ENCODE peak calls at places on chromosomes 7 and 10, in eight cellular contexts. L is prostate gland, C is brain microvascular endothelial cell, M is COLO829, Q is hypothalamus, N is nephron progenitor cell, X is GM23248, I is cardiac muscle cell. D is an unnamed sample.

GRCh38 chr7:145700488-145700887 is 416.1 kb upstream of the CNTNAP2 start:
- DNase-seq in L (no peak), C (no peak), M (no peak), Q (no peak), N (no peak), X (no peak), I (no peak), D (no peak)

GRCh38 chr10:112756118-112756512 is 193.9 kb upstream of the TCF7L2 start:
- DNase-seq in L (peak), C (no peak), M (no peak), Q (no peak), N (no peak), X (no peak), I (no peak), D (no peak)

GRCh38 chr7:26413007-26413691 is 121.5 kb downstream of the SNX10 start:
- DNase-seq in L (peak), C (no peak), M (no peak), Q (no peak), N (no peak), X (no peak), I (no peak), D (no peak)

GRCh38 chr10:5527332-5528200 is 2.8 kb downstream of the CALML3 start:
- DNase-seq in L (no peak), C (no peak), M (no peak), Q (no peak), N (no peak), X (no peak), I (no peak), D (no peak)

GRCh38 chr10:110535958-110536891 is 31.3 kb upstream of the SMC3 start:
- DNase-seq in L (no peak), C (peak), M (no peak), Q (no peak), N (no peak), X (peak), I (peak), D (peak)

GRCh38 chr7:151687523-151688235 is 168.0 kb upstream of the RHEB start:
- DNase-seq in L (no peak), C (peak), M (no peak), Q (no peak), N (peak), X (peak), I (peak), D (no peak)

GRCh38 chr7:127683776-127684681 is 32.0 kb downstream of the SND1 start:
- DNase-seq in L (no peak), C (no peak), M (no peak), Q (no peak), N (no peak), X (peak), I (peak), D (no peak)

GRCh38 chr10:10872035-10872673 is 145.5 kb upstream of the CELF2 start:
- DNase-seq in L (no peak), C (peak), M (peak), Q (no peak), N (no peak), X (peak), I (peak), D (no peak)

GRCh38 chr10:71045188-71045841 is 156.9 kb upstream of the PCBD1 start:
- DNase-seq in L (no peak), C (no peak), M (no peak), Q (no peak), N (peak), X (no peak), I (no peak), D (no peak)

GRCh38 chr10:96271017-96271815 is at the start of gene BLNK:
- DNase-seq in L (peak), C (no peak), M (no peak), Q (no peak), N (no peak), X (peak), I (peak), D (no peak)

GRCh38 chr7:27149817-27150567 is 2.4 kb downstream of the HOXA3 start:
- DNase-seq in L (peak), C (no peak), M (no peak), Q (no peak), N (peak), X (no peak), I (no peak), D (peak)

GRCh38 chr7:151233111-151233701 is 923 bp downstream of the CHPF2 start:
- DNase-seq in L (peak), C (peak), M (peak), Q (no peak), N (peak), X (peak), I (peak), D (peak)

GRCh38 chr10:13253726-13254125 is 19.6 kb upstream of the UCMA start:
- DNase-seq in L (no peak), C (no peak), M (no peak), Q (no peak), N (no peak), X (no peak), I (no peak), D (no peak)

GRCh38 chr7:2692543-2692942 is 4.5 kb downstream of the AMZ1 start:
- DNase-seq in L (no peak), C (no peak), M (no peak), Q (no peak), N (no peak), X (no peak), I (no peak), D (no peak)

GRCh38 chr10:3969876-3970666 is 185.1 kb upstream of the KLF6 start:
- DNase-seq in L (peak), C (no peak), M (no peak), Q (no peak), N (no peak), X (no peak), I (no peak), D (no peak)

GRCh38 chr7:84145892-84146291 is 48.7 kb downstream of the SEMA3A start:
- DNase-seq in L (no peak), C (no peak), M (no peak), Q (no peak), N (no peak), X (no peak), I (no peak), D (no peak)

GRCh38 chr10:58275261-58275660 is 6.3 kb downstream of the CISD1 start:
- DNase-seq in L (no peak), C (no peak), M (no peak), Q (no peak), N (no peak), X (no peak), I (no peak), D (no peak)

GRCh38 chr10:91799580-91799975 is 1.4 kb downstream of the TNKS2 start:
- DNase-seq in L (no peak), C (no peak), M (no peak), Q (no peak), N (no peak), X (peak), I (no peak), D (no peak)

GRCh38 chr7:152527610-152528032 is 91.8 kb upstream of the KMT2C start:
- DNase-seq in L (peak), C (no peak), M (no peak), Q (no peak), N (no peak), X (peak), I (no peak), D (no peak)

GRCh38 chr10:119421887-119422684 is 120.4 kb downstream of the RGS10 start:
- DNase-seq in L (no peak), C (no peak), M (peak), Q (no peak), N (no peak), X (peak), I (peak), D (no peak)

GRCh38 chr10:100960251-100960650 is 9.1 kb upstream of the SEMA4G start:
- DNase-seq in L (no peak), C (no peak), M (no peak), Q (no peak), N (no peak), X (no peak), I (no peak), D (no peak)

GRCh38 chr10:77478248-77478963 is 159.2 kb downstream of the KCNMA1 start:
- DNase-seq in L (no peak), C (peak), M (no peak), Q (no peak), N (no peak), X (peak), I (peak), D (no peak)

GRCh38 chr10:97001183-97001991 is 169.3 kb downstream of the LCOR start:
- DNase-seq in L (no peak), C (no peak), M (no peak), Q (no peak), N (no peak), X (no peak), I (no peak), D (no peak)

GRCh38 chr7:7772385-7772784 is 54.0 kb upstream of the RPA3 start:
- DNase-seq in L (peak), C (no peak), M (peak), Q (no peak), N (no peak), X (no peak), I (no peak), D (peak)